ENCODE peak calls at places on chromosomes 13 and 19, in four cellular contexts. Z is RWPE2, B is HCT116, C is coronary artery. H is an unnamed sample.

GRCh38 chr19:39054091-39054470 is 21.7 kb upstream of the FBXO27 start:
- DNase-seq in Z (no peak), B (no peak), C (no peak), H (no peak)

GRCh38 chr19:11166281-11167142 is 10.9 kb upstream of the SPC24 start:
- DNase-seq in Z (no peak), B (no peak), C (no peak), H (no peak)

GRCh38 chr13:76928456-76928855 is 19.9 kb upstream of the ACOD1 start:
- DNase-seq in Z (no peak), B (no peak), C (no peak), H (no peak)

GRCh38 chr13:46964789-46965527 is 68.1 kb upstream of the HTR2A start:
- DNase-seq in Z (no peak), B (no peak), C (no peak), H (no peak)

GRCh38 chr19:45638930-45639729 is at the start of gene EML2:
- DNase-seq in Z (no peak), B (no peak), C (no peak), H (no peak)

GRCh38 chr19:48685583-48685982 is 10.2 kb upstream of the FUT2 start:
- DNase-seq in Z (no peak), B (no peak), C (no peak), H (no peak)

GRCh38 chr19:48487944-48488343 is 18.8 kb downstream of the CYTH2 start:
- DNase-seq in Z (peak), B (peak), C (no peak), H (no peak)

GRCh38 chr13:114120486-114121430 is 11.7 kb downstream of the RASA3 start:
- DNase-seq in Z (no peak), B (no peak), C (no peak), H (no peak)

GRCh38 chr19:1942078-1942933 is 1.3 kb downstream of the CSNK1G2 start:
- DNase-seq in Z (no peak), B (no peak), C (peak), H (no peak)

GRCh38 chr13:107680115-107680514 is 535.2 kb downstream of the LIG4 start:
- DNase-seq in Z (no peak), B (no peak), C (no peak), H (no peak)

GRCh38 chr13:28314879-28315278 is 176.5 kb downstream of the PAN3 start:
- DNase-seq in Z (no peak), B (no peak), C (no peak), H (no peak)

GRCh38 chr13:76823969-76824368 is 62.2 kb downstream of the KCTD12 start:
- DNase-seq in Z (no peak), B (no peak), C (no peak), H (no peak)

GRCh38 chr13:43786766-43787517 is at the start of gene ENOX1:
- DNase-seq in Z (no peak), B (peak), C (no peak), H (peak)

GRCh38 chr19:48511800-48512503 is at the start of gene LMTK3:
- DNase-seq in Z (no peak), B (no peak), C (no peak), H (no peak)

GRCh38 chr13:26983533-26984315 is 187.9 kb downstream of the USP12 start:
- DNase-seq in Z (no peak), B (no peak), C (no peak), H (no peak)

GRCh38 chr13:93284056-93284455 is 57.4 kb downstream of the GPC6 start:
- DNase-seq in Z (no peak), B (no peak), C (no peak), H (no peak)

GRCh38 chr19:57002195-57002601 is 117.6 kb upstream of the USP29 start:
- DNase-seq in Z (no peak), B (no peak), C (no peak), H (no peak)

GRCh38 chr19:35716735-35716984 is 1.1 kb upstream of the KMT2B start:
- DNase-seq in Z (no peak), B (no peak), C (peak), H (no peak)

GRCh38 chr19:40716031-40716654 is 543 bp downstream of the COQ8B start:
- DNase-seq in Z (peak), B (peak), C (no peak), H (peak)

GRCh38 chr13:112874751-112875300 is 94.2 kb upstream of the MCF2L start:
- DNase-seq in Z (no peak), B (no peak), C (no peak), H (no peak)

GRCh38 chr13:113041293-113041690 is 64.3 kb upstream of the F7 start:
- DNase-seq in Z (no peak), B (no peak), C (no peak), H (no peak)

GRCh38 chr13:93270769-93271753 is 44.5 kb downstream of the GPC6 start:
- DNase-seq in Z (no peak), B (no peak), C (no peak), H (no peak)

GRCh38 chr19:19552811-19553210 is 14.7 kb downstream of the CILP2 start:
- DNase-seq in Z (peak), B (no peak), C (no peak), H (no peak)

GRCh38 chr19:49119411-49120324 is at the start of gene PPFIA3:
- DNase-seq in Z (peak), B (no peak), C (no peak), H (no peak)

GRCh38 chr19:53463263-53463662 is 4.3 kb upstream of the ZNF813 start:
- DNase-seq in Z (no peak), B (no peak), C (no peak), H (no peak)

GRCh38 chr19:2462635-2463421 is 6.1 kb upstream of the LMNB2 start:
- DNase-seq in Z (no peak), B (peak), C (peak), H (peak)

GRCh38 chr13:30466841-30467252 is 1.1 kb upstream of the HMGB1 start:
- DNase-seq in Z (no peak), B (no peak), C (no peak), H (no peak)

GRCh38 chr19:29119582-29119981 is 93.4 kb downstream of the UQCRFS1 start:
- DNase-seq in Z (no peak), B (no peak), C (no peak), H (no peak)

DNA sequence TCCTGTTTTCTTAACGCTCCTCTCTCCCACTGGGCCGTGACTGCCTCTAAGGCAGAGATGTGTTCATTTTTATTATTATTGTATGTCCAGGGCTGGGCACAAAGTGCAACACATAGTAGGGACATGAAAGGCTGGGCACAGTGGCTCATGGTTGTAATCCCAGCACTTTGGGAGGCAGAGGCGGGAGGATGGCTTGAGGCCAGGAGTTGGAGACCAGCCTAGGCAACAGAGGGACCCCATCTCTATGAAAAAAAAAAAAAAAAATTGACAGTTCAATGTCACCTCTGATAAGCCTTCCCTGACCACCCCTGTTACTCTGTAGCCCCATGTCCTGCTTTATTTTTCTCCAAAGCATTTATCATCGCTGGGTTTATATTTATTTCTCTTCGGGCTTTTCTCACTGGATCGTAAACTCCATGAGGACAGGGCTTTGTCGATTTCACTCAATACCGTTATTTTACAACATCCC is 481 bp upstream of the SAE1 start:
- DNase-seq in Z (no peak), B (no peak), C (no peak), H (no peak)
- H3K4me3 ChIP-seq in Z (peak), B (no peak), C (peak), H (no peak)

GRCh38 chr19:13796301-13797057 is 1.2 kb downstream of the ZSWIM4 start:
- DNase-seq in Z (peak), B (peak), C (peak), H (peak)
- TF ChIP-seq CTCF in Z (peak), B (no peak), C (no peak), H (peak)

DNA sequence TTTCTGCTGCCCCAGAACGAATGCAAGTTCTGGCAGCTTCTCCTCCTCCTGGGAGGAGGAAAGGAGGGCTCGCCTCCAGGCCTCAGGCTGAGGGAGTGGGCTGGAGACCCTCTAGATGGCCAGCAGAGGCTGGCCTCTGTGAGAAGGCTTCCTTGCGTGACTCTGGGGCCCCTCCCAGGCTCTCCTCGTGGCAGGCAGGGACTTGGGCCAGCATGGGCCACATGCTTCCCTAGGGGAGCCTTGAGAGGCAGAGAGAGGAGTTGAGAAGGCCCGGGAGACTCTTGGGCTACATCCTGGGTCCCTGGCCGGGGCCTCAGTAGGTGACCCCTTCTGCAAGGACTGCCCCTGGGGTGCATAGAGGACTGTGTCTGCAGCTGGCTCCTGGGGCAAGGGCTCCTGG is 25.9 kb downstream of the LYL1 start:
- DNase-seq in Z (no peak), B (no peak), C (no peak), H (no peak)
- H3K27ac ChIP-seq in Z (no peak), B (no peak), C (no peak), H (peak)

DNA sequence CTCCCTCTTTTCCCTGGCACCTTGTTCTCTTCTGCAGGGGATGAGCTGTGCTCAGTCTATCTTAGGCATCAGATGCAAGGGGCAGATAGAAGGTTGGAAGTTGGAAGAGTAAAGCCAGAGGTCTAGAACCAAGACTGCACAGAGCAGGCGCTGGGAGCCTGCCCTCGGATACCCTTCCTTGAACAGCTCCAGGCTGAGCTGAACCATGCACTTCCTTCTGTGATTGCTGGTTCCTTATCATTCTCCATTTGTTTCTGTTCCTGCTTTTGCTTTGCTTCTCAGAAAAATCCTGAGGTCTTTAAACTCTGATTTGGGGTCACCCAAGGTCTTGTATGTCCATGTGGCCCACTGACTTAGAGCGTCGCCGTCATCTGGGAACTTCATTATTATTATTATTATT is 36.3 kb downstream of the ARHGEF18 start:
- DNase-seq in Z (no peak), B (no peak), C (no peak), H (no peak)
- H3K4me3 ChIP-seq in Z (no peak), B (no peak), C (no peak), H (no peak)

GRCh38 chr13:49690990-49691886 is at the start of gene EBPL:
- DNase-seq in Z (peak), B (peak), C (peak), H (peak)
- TF ChIP-seq CTCF in Z (no peak), B (no peak), C (no peak), H (no peak)